ENCODE peak calls at places on chromosome 4, in nine cellular contexts. J is mammary epithelial cell, K is mesenchymal stem cell, C is right atrium auricular region, T is Peyer's patch, I is neuronal stem cell, G is adipocyte, X is cardiac muscle cell, U is DND-41. V is an unnamed sample. For H3K27me3, the result is how much of the 10 kb centered on the place peaks cover.

GRCh38 chr4:120353235-120353634 is 286.6 kb upstream of the MAD2L1 start:
- DNase-seq in J (no peak), K (no peak), C (no peak), T (no peak), I (no peak), G (no peak), X (no peak), U (no peak), V (no peak)

GRCh38 chr4:186570193-186570996 is 15.0 kb upstream of the MTNR1A start:
- DNase-seq in J (no peak), K (peak), C (no peak), T (no peak), I (no peak), G (peak), X (peak), U (no peak), V (no peak)

GRCh38 chr4:165874799-165875371 is 1.8 kb downstream of the TLL1 start:
- DNase-seq in J (peak), K (peak), C (no peak), T (peak), I (peak), G (no peak), X (peak), U (no peak), V (peak)

GRCh38 chr4:158090323-158090722 is 82.5 kb downstream of the GASK1B start:
- DNase-seq in J (no peak), K (no peak), C (no peak), T (no peak), I (no peak), G (peak), X (peak), U (no peak), V (no peak)

GRCh38 chr4:151045907-151046306 is 30.8 kb upstream of the LRBA start:
- DNase-seq in J (no peak), K (no peak), C (no peak), T (no peak), I (no peak), G (no peak), X (no peak), U (no peak), V (peak)

GRCh38 chr4:64584981-64585557 is 175.8 kb upstream of the TECRL start:
- DNase-seq in J (peak), K (peak), C (no peak), T (no peak), I (peak), G (peak), X (peak), U (peak), V (peak)

GRCh38 chr4:3375688-3376087 is 66.1 kb upstream of the HGFAC start:
- DNase-seq in J (peak), K (peak), C (peak), T (no peak), I (no peak), G (peak), X (peak), U (no peak), V (no peak)

GRCh38 chr4:89305712-89306437 is 1.7 kb downstream of the GPRIN3 start:
- DNase-seq in J (peak), K (peak), C (no peak), T (no peak), I (no peak), G (peak), X (peak), U (no peak), V (no peak)

GRCh38 chr4:104860227-104861123 is 286.2 kb upstream of the TET2 start:
- DNase-seq in J (peak), K (peak), C (peak), T (no peak), I (peak), G (peak), X (peak), U (peak), V (peak)

GRCh38 chr4:97942951-97943350 is 200.3 kb downstream of the STPG2 start:
- DNase-seq in J (peak), K (no peak), C (no peak), T (no peak), I (no peak), G (no peak), X (no peak), U (no peak), V (no peak)

GRCh38 chr4:38948551-38948950 is 80.9 kb downstream of the FAM114A1 start:
- DNase-seq in J (peak), K (peak), C (peak), T (no peak), I (no peak), G (peak), X (peak), U (no peak), V (no peak)

GRCh38 chr4:20984011-20984836 is 284.0 kb downstream of the PACRGL start:
- DNase-seq in J (no peak), K (no peak), C (no peak), T (peak), I (peak), G (no peak), X (no peak), U (no peak), V (peak)
- H3K4me3 ChIP-seq in J (no peak), K (no peak), C (no peak), T (no peak), I (peak), G (no peak), X (peak), U (no peak), V (peak)

GRCh38 chr4:11801466-11802446 is 373.1 kb upstream of the HS3ST1 start:
- DNase-seq in J (no peak), K (no peak), C (no peak), T (no peak), I (no peak), G (no peak), X (no peak), U (no peak), V (no peak)

DNA sequence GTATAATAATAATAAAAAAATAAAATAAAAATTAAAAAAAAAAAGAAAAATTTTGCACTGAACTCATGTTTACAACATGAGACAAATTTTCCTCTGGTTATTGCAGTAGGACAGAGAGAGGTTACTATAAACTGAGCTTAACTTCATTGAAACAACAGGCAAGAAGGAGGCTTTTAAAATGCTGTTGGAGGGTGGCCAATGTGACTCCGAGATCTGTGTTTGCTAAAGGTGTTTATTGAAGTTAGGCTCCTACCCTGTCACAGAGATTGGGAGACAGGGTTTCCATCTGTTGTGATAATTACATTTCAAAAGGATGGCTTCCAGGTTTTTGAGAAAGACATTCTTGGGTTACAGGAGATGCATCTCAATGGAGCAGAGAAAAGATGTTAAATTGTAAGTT is 370.5 kb upstream of the HS3ST1 start:
- DNase-seq in J (no peak), K (no peak), C (no peak), T (no peak), I (no peak), G (no peak), X (no peak), U (no peak), V (no peak)
- H3K27me3 ChIP-seq in J (under half), K (under half), C (under half), T (under half), I (under half), G (under half), X (under half), U (under half), V (under half)

GRCh38 chr4:189092596-189092995 is 848.1 kb upstream of the FRG1 start:
- DNase-seq in J (no peak), K (peak), C (no peak), T (no peak), I (no peak), G (peak), X (no peak), U (peak), V (no peak)
- H3K4me3 ChIP-seq in J (no peak), K (peak), C (no peak), T (peak), I (no peak), G (peak), X (no peak), U (no peak), V (no peak)

GRCh38 chr4:76581276-76581675 is 146.2 kb downstream of the SHROOM3 start:
- DNase-seq in J (no peak), K (no peak), C (no peak), T (no peak), I (no peak), G (peak), X (no peak), U (no peak), V (no peak)
- H3K27me3 ChIP-seq in J (under half), K (under half), C (under half), T (under half), I (under half), G (under half), X (under half), U (under half), V (under half)

V was measured in H7.